ENCODE peak calls at places on chromosomes 13 and 19, in seven cellular contexts. X is H1, P is GM23338, B is upper lobe of left lung, E is K562, R is GM12878, V is stomach. Y is an unnamed sample.
A peak's percentile ranks its signal among the peaks of the same experiment; 100 is the strongest.

GRCh38 chr13:70415141-70415540 is 306.9 kb upstream of the KLHL1 start:
- DNase-seq in X (no peak), E (no peak), P (no peak), V (no peak), B (no peak), R (no peak), Y (no peak)

GRCh38 chr19:41939861-41940442 is 11.7 kb upstream of the ERFL start:
- DNase-seq in B (peak; percentile 34), E (peak; percentile 91), X (no peak), P (peak; percentile 77), V (peak; percentile 43), R (no peak), Y (no peak)

GRCh38 chr19:54439174-54439851 is 9.7 kb upstream of the LENG8 start:
- DNase-seq in X (no peak), E (no peak), B (no peak), R (no peak), V (peak; percentile 39), P (peak; percentile 93), Y (peak; percentile 69)

GRCh38 chr19:18915639-18916038 is 3.5 kb downstream of the COPE start:
- DNase-seq in R (no peak), B (no peak), V (peak; percentile 36), E (no peak), X (no peak), P (peak; percentile 72), Y (peak; percentile 46)

GRCh38 chr19:10672529-10673150 is 18.5 kb downstream of the ILF3 start:
- DNase-seq in R (no peak), P (no peak), B (peak; percentile 64), E (no peak), V (no peak), X (no peak), Y (no peak)

GRCh38 chr13:31204592-31204991 is 4.8 kb downstream of the B3GLCT start:
- DNase-seq in X (no peak), V (no peak), E (peak; percentile 58), R (no peak), P (no peak), B (no peak), Y (no peak)

GRCh38 chr13:94195715-94196114 is 283.8 kb downstream of the DCT start:
- DNase-seq in R (no peak), P (no peak), V (no peak), B (no peak), E (no peak), X (no peak), Y (no peak)

GRCh38 chr19:14467391-14467790 is 7.8 kb downstream of the PTGER1 start:
- DNase-seq in E (no peak), R (no peak), X (no peak), V (no peak), P (no peak), B (no peak), Y (no peak)

GRCh38 chr13:68439821-68440220 is 1209.7 kb upstream of the PCDH9 start:
- DNase-seq in P (no peak), V (no peak), B (no peak), E (no peak), R (no peak), X (no peak), Y (no peak)

GRCh38 chr19:51794865-51795490 is at the start of gene FPR3:
- DNase-seq in X (no peak), P (no peak), R (no peak), B (no peak), V (no peak), E (no peak), Y (no peak)

GRCh38 chr19:7911509-7912143 is 3.0 kb upstream of the TGFBR3L start:
- DNase-seq in P (no peak), X (no peak), V (no peak), R (no peak), E (no peak), B (no peak), Y (no peak)

GRCh38 chr19:58407658-58408151 is 744 bp upstream of the ZNF584 start:
- DNase-seq in V (no peak), E (no peak), X (no peak), P (peak; percentile 29), B (no peak), R (no peak), Y (no peak)

GRCh38 chr19:50705422-50706019 is 14.1 kb downstream of the SHANK1 start:
- DNase-seq in R (peak; percentile 21), E (peak; percentile 84), P (peak; percentile 88), B (no peak), X (no peak), V (no peak), Y (no peak)

GRCh38 chr13:25963681-25964080 is 88.1 kb downstream of the SHISA2 start:
- DNase-seq in X (no peak), E (no peak), R (no peak), B (no peak), P (no peak), V (no peak), Y (no peak)

GRCh38 chr13:59689057-59689456 is 474.7 kb downstream of the DIAPH3 start:
- DNase-seq in P (peak; percentile 68), R (no peak), B (no peak), E (no peak), V (no peak), X (peak; percentile 17), Y (no peak)

GRCh38 chr13:40637644-40638043 is 28.8 kb downstream of the FOXO1 start:
- DNase-seq in V (peak; percentile 45), R (no peak), P (no peak), X (no peak), E (no peak), B (no peak), Y (no peak)

GRCh38 chr13:107866007-107866665 is 349.2 kb downstream of the LIG4 start:
- DNase-seq in V (no peak), B (peak; percentile 33), R (no peak), P (peak; percentile 63), E (peak; percentile 59), X (no peak), Y (no peak)

GRCh38 chr13:50543767-50544166 is 299.7 kb downstream of the DLEU7 start:
- DNase-seq in X (no peak), B (no peak), E (no peak), R (no peak), P (peak; percentile 36), V (no peak), Y (no peak)

GRCh38 chr13:22014469-22014868 is 343.6 kb downstream of the FGF9 start:
- DNase-seq in V (no peak), P (no peak), X (no peak), R (no peak), E (no peak), B (no peak), Y (no peak)

GRCh38 chr19:56880592-56881190 is 40.2 kb upstream of the PEG3 start:
- DNase-seq in B (no peak), E (no peak), X (no peak), P (no peak), R (no peak), V (no peak), Y (no peak)

GRCh38 chr19:23766951-23767350 is 8.3 kb upstream of the ZNF681 start:
- DNase-seq in V (no peak), P (no peak), R (no peak), B (no peak), E (no peak), X (no peak), Y (no peak)

GRCh38 chr13:20654156-20654555 is 49.3 kb upstream of the IL17D start:
- DNase-seq in R (no peak), E (no peak), V (no peak), B (no peak), X (no peak), P (no peak), Y (no peak)

GRCh38 chr13:113822266-113822665 is 41.6 kb downstream of the GAS6 start:
- DNase-seq in X (no peak), B (no peak), V (no peak), E (no peak), R (no peak), P (no peak), Y (no peak)
- H3K27ac ChIP-seq in X (no peak overlapping the region), B (no peak overlapping the region), V (peak overlapping the region; percentile 81), E (no peak overlapping the region), R (no peak overlapping the region), P (no peak overlapping the region), Y (no peak overlapping the region)

GRCh38 chr13:43749503-43749902 is 37.3 kb downstream of the ENOX1 start:
- DNase-seq in X (no peak), B (no peak), V (no peak), R (no peak), E (no peak), P (no peak), Y (no peak)

GRCh38 chr13:43742911-43743310 is 43.9 kb downstream of the ENOX1 start:
- DNase-seq in X (no peak), B (no peak), E (no peak), R (no peak), P (no peak), V (no peak), Y (no peak)

DNA sequence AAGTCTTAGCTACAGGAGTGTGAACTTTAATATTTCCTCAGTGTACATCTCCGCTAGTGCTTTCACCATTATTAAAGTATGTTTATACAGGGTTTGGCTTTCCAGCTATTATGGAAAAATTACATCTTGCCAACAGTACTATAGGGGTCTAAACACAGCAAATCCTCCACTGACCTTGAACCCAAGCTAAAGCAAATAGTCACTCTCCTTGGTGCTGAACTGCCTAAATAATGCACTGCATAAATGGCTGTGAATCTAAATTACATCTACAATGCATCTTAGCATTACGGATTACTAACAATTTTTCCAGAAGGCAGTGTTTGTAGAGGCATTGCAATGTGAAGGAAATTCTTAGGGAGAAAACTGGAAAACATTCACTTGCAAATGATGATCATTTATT is 42.1 kb downstream of the ENOX1 start:
- DNase-seq in E (no peak), R (no peak), V (no peak), B (no peak), X (no peak), P (peak; percentile 35), Y (no peak)
- TF ChIP-seq POLR2AphosphoS5 in E (no peak), R (no peak), V (no peak), B (no peak), X (no peak), P (no peak), Y (no peak)

GRCh38 chr19:13056052-13056660 is 46.5 kb downstream of the LYL1 start:
- DNase-seq in E (no peak), X (no peak), V (peak; percentile 52), R (no peak), B (peak; percentile 92), P (peak; percentile 73), Y (no peak)
- H3K27ac ChIP-seq in E (no peak overlapping the region), X (no peak overlapping the region), V (peak overlapping the region; percentile 92), R (no peak overlapping the region), B (peak overlapping the region; percentile 86), P (no peak overlapping the region), Y (no peak overlapping the region)

DNA sequence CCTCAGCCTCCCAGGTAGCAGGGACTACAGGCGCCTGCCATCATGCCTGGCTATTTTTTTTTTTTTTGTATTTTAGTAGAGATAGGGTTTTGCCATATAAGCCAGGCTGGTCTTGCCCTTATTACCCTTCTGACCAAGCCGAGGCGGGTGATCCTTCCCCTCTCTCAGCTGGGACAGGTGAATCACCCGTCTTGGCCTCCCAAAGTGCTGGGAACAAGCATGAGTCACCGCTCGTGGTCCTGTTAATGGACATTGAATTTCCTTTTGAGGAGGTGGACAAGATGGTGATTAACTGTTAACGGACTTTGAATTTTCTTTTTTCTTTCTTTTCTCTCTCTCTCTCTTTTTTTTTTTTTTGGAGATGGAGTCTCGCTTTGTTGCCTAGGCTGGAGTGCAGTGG is 10.6 kb downstream of the CD70 start:
- DNase-seq in V (no peak), E (no peak), X (no peak), R (no peak), B (peak; percentile 34), P (no peak), Y (no peak)
- TF ChIP-seq POLR2AphosphoS5 in V (no peak), E (no peak), X (no peak), R (no peak), B (no peak), P (no peak), Y (no peak)

DNA sequence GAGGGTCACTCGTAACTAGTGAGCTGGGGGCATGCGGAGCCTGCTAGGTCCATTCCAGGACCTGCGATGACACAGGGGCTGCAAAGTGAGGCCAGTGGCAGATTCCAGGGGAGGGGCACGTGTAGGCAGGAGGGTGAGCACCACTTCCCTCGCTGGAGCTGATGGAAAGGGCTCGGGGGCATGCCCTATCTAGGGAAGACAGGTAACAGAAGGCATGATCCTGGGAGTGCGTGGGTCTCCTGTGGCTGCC is 51.2 kb downstream of the KLF2 start:
- DNase-seq in E (no peak), X (no peak), V (no peak), B (no peak), R (no peak), P (no peak), Y (no peak)
- H3K27ac ChIP-seq in E (no peak overlapping the region), X (no peak overlapping the region), V (no peak overlapping the region), B (no peak overlapping the region), R (no peak overlapping the region), P (no peak overlapping the region), Y (no peak overlapping the region)

Y was measured in HL-60.